ENCODE peak calls at places on chromosomes 6 and 20, in ten cellular contexts. V is epithelial cell of esophagus, P is endodermal cell, B is germinal center, W is T-cell, S is A172, D is body of pancreas, Q is EL, M is Kasumi-1, A is H54. G is an unnamed sample.

GRCh38 chr6:46677314-46677654 is 10.4 kb upstream of the TDRD6 start:
- DNase-seq in V (peak; percentile 13), P (no peak), B (peak; percentile 49), W (no peak), S (no peak), D (no peak), Q (no peak), M (peak; percentile 32), A (no peak), G (no peak)

GRCh38 chr6:26360451-26361416 is 4.3 kb upstream of the BTN3A2 start:
- DNase-seq in V (no peak), P (no peak), B (no peak), W (no peak), S (no peak), D (no peak), Q (no peak), M (no peak), A (no peak), G (no peak)

GRCh38 chr6:28693751-28694443 is 168.2 kb downstream of the GPX5 start:
- DNase-seq in V (no peak), P (peak; percentile 74), B (no peak), W (no peak), S (no peak), D (no peak), Q (no peak), M (no peak), A (no peak), G (peak; percentile 2)

GRCh38 chr6:44645276-44645675 is 257.8 kb downstream of the CDC5L start:
- DNase-seq in V (no peak), P (no peak), B (no peak), W (no peak), S (no peak), D (no peak), Q (no peak), M (peak; percentile 27), A (no peak), G (peak; percentile 8)

GRCh38 chr6:6614096-6614964 is 25.8 kb downstream of the LY86 start:
- DNase-seq in V (peak; percentile 17), P (no peak), B (no peak), W (peak; percentile 47), S (no peak), D (no peak), Q (no peak), M (no peak), A (no peak), G (no peak)

GRCh38 chr20:24543741-24544140 is 74.3 kb downstream of the SYNDIG1 start:
- DNase-seq in V (no peak), P (no peak), B (no peak), W (no peak), S (no peak), D (no peak), Q (no peak), M (no peak), A (no peak), G (no peak)

GRCh38 chr6:15914553-15914952 is 214.3 kb upstream of the MYLIP start:
- DNase-seq in V (no peak), P (no peak), B (no peak), W (no peak), S (no peak), D (no peak), Q (no peak), M (no peak), A (no peak), G (no peak)

GRCh38 chr6:109449789-109450673 is 5.5 kb downstream of the MICAL1 start:
- DNase-seq in V (no peak), P (no peak), B (peak; percentile 20), W (no peak), S (no peak), D (no peak), Q (no peak), M (no peak), A (no peak), G (no peak)

GRCh38 chr6:63661769-63662168 is 26.2 kb downstream of the PHF3 start:
- DNase-seq in V (no peak), P (no peak), B (no peak), W (no peak), S (no peak), D (no peak), Q (no peak), M (no peak), A (no peak), G (no peak)

GRCh38 chr6:113148576-113148975 is 708.6 kb upstream of the MARCKS start:
- DNase-seq in V (no peak), P (no peak), B (no peak), W (no peak), S (no peak), D (no peak), Q (peak; percentile 9), M (no peak), A (no peak), G (no peak)

GRCh38 chr6:159935065-159935464 is 33.8 kb upstream of the IGF2R start:
- DNase-seq in V (peak; percentile 24), P (no peak), B (no peak), W (no peak), S (peak; percentile 6), D (no peak), Q (peak; percentile 44), M (no peak), A (no peak), G (peak; percentile 32)

GRCh38 chr6:168364793-168365421 is 45.3 kb upstream of the DACT2 start:
- DNase-seq in V (no peak), P (no peak), B (no peak), W (no peak), S (no peak), D (no peak), Q (no peak), M (no peak), A (no peak), G (no peak)

GRCh38 chr6:8180327-8181161 is 78.2 kb upstream of the EEF1E1 start:
- DNase-seq in V (peak; percentile 42), P (peak; percentile 73), B (no peak), W (no peak), S (peak; percentile 70), D (no peak), Q (peak; percentile 97), M (peak; percentile 7), A (peak; percentile 75), G (peak; percentile 70)

GRCh38 chr6:159682265-159682664 is 10.8 kb downstream of the SOD2 start:
- DNase-seq in V (no peak), P (no peak), B (no peak), W (no peak), S (no peak), D (no peak), Q (no peak), M (no peak), A (no peak), G (peak; percentile 48)

GRCh38 chr6:106184629-106185028 is 98.5 kb downstream of the PRDM1 start:
- DNase-seq in V (no peak), P (no peak), B (no peak), W (no peak), S (no peak), D (no peak), Q (peak; percentile 31), M (no peak), A (no peak), G (peak; percentile 54)

GRCh38 chr20:38426498-38426897 is 8.6 kb downstream of the SNHG17 start:
- DNase-seq in V (no peak), P (no peak), B (no peak), W (no peak), S (no peak), D (no peak), Q (peak; percentile 30), M (no peak), A (no peak), G (no peak)

GRCh38 chr6:41428402-41428994 is 93.1 kb downstream of the NCR2 start:
- DNase-seq in V (no peak), P (no peak), B (no peak), W (no peak), S (no peak), D (no peak), Q (peak; percentile 18), M (no peak), A (no peak), G (no peak)

GRCh38 chr6:70413829-70414494 is 654 bp downstream of the FAM135A start:
- DNase-seq in V (peak; percentile 26), P (no peak), B (peak; percentile 25), W (no peak), S (peak; percentile 4), D (no peak), Q (peak; percentile 26), M (peak; percentile 62), A (peak; percentile 5), G (peak; percentile 15)

GRCh38 chr6:169452117-169452868 is 198.6 kb upstream of the THBS2 start:
- DNase-seq in V (peak; percentile 84), P (no peak), B (no peak), W (no peak), S (peak; percentile 82), D (peak; percentile 40), Q (peak; percentile 95), M (no peak), A (peak; percentile 33), G (peak; percentile 88)

GRCh38 chr6:2810092-2810671 is 31.5 kb downstream of the SERPINB1 start:
- DNase-seq in V (peak; percentile 100), P (no peak), B (no peak), W (no peak), S (no peak), D (peak; percentile 79), Q (no peak), M (no peak), A (no peak), G (no peak)

GRCh38 chr20:21513881-21514540 is at the start of gene NKX2-2:
- DNase-seq in V (no peak), P (peak; percentile 82), B (no peak), W (no peak), S (peak; percentile 56), D (no peak), Q (no peak), M (no peak), A (no peak), G (no peak)

GRCh38 chr6:106677282-106677681 is 47.9 kb downstream of the QRSL1 start:
- DNase-seq in V (peak; percentile 31), P (no peak), B (no peak), W (no peak), S (no peak), D (no peak), Q (no peak), M (no peak), A (no peak), G (no peak)

GRCh38 chr6:85498596-85499258 is 48.8 kb downstream of the NT5E start:
- DNase-seq in V (peak; percentile 87), P (no peak), B (no peak), W (no peak), S (peak; percentile 48), D (peak; percentile 66), Q (peak; percentile 14), M (no peak), A (no peak), G (no peak)